ENCODE peak calls at places on chromosomes 5 and 9, in five cellular contexts. S is OCI-LY7, H is colonic mucosa, O is left lung, L is ovary. C is an unnamed sample.

GRCh38 chr9:123217148-123217585 is 51.2 kb downstream of the STRBP start:
- DNase-seq in O (no peak), S (no peak), L (no peak), H (no peak), C (no peak)

GRCh38 chr9:89418882-89419641 is 78.9 kb downstream of the SEMA4D start:
- DNase-seq in H (no peak), O (no peak), S (peak; percentile 78), L (no peak), C (peak; percentile 58)

GRCh38 chr9:37776328-37776727 is 8.5 kb downstream of the EXOSC3 start:
- DNase-seq in S (no peak), L (no peak), O (no peak), H (no peak), C (no peak)

GRCh38 chr5:14714706-14715105 is 50.2 kb downstream of the OTULIN start:
- DNase-seq in S (no peak), O (no peak), L (no peak), H (no peak), C (no peak)

GRCh38 chr5:147188200-147189108 is 46.4 kb upstream of the STK32A start:
- DNase-seq in O (no peak), L (peak; percentile 38), H (peak; percentile 58), S (peak; percentile 59), C (no peak)

GRCh38 chr5:173010547-173011464 is 27.2 kb downstream of the ATP6V0E1 start:
- DNase-seq in H (peak; percentile 37), O (no peak), S (no peak), L (no peak), C (no peak)

GRCh38 chr5:14472986-14473567 is 108.5 kb upstream of the OTULINL start:
- DNase-seq in O (no peak), H (no peak), L (no peak), S (no peak), C (no peak)

GRCh38 chr5:157761690-157762611 is 18.4 kb downstream of the LSM11 start:
- DNase-seq in L (no peak), S (peak; percentile 79), H (peak; percentile 39), O (no peak), C (no peak)

GRCh38 chr5:35857606-35858205 is 1.0 kb downstream of the IL7R start:
- DNase-seq in S (no peak), L (no peak), O (no peak), H (no peak), C (no peak)

GRCh38 chr9:93464395-93464794 is 11.0 kb upstream of the FAM120AOS start:
- DNase-seq in L (no peak), S (peak; percentile 74), H (no peak), O (no peak), C (no peak)

GRCh38 chr9:87889882-87890252 is 7.2 kb downstream of the SPATA31E1 start:
- DNase-seq in S (no peak), H (peak; percentile 15), L (no peak), O (peak; percentile 46), C (no peak)

GRCh38 chr5:115109388-115109787 is 60.3 kb downstream of the TRIM36 start:
- DNase-seq in O (no peak), H (no peak), S (no peak), L (no peak), C (no peak)

GRCh38 chr5:130995254-130995515 is 169.9 kb downstream of the HINT1 start:
- DNase-seq in L (no peak), O (peak; percentile 70), H (no peak), S (no peak), C (no peak)

GRCh38 chr9:114282926-114283325 is 40.0 kb upstream of the ORM1 start:
- DNase-seq in L (peak; percentile 31), O (no peak), S (no peak), H (no peak), C (no peak)

GRCh38 chr5:16884595-16884994 is 51.5 kb downstream of the MYO10 start:
- DNase-seq in O (no peak), S (no peak), L (no peak), H (no peak), C (no peak)

GRCh38 chr5:73591102-73591695 is 25.7 kb downstream of the UTP15 start:
- DNase-seq in L (no peak), H (peak; percentile 75), O (no peak), S (peak; percentile 77), C (no peak)

GRCh38 chr5:133353741-133354140 is 258.6 kb downstream of the FSTL4 start:
- DNase-seq in O (no peak), H (no peak), S (no peak), L (no peak), C (peak; percentile 4)
- TF ChIP-seq CTCF in O (no peak), H (no peak), S (no peak), L (no peak), C (no peak)

GRCh38 chr5:76413746-76414145 is 10.7 kb downstream of the IQGAP2 start:
- DNase-seq in S (no peak), H (no peak), O (no peak), L (no peak), C (no peak)

GRCh38 chr5:76419597-76419996 is 16.5 kb downstream of the IQGAP2 start:
- DNase-seq in H (no peak), L (no peak), S (no peak), O (no peak), C (no peak)

GRCh38 chr5:76415855-76416254 is 12.8 kb downstream of the IQGAP2 start:
- DNase-seq in O (no peak), L (no peak), H (no peak), S (no peak), C (no peak)

GRCh38 chr5:76412511-76412910 is 9.4 kb downstream of the IQGAP2 start:
- DNase-seq in H (no peak), O (no peak), S (no peak), L (no peak), C (no peak)

DNA sequence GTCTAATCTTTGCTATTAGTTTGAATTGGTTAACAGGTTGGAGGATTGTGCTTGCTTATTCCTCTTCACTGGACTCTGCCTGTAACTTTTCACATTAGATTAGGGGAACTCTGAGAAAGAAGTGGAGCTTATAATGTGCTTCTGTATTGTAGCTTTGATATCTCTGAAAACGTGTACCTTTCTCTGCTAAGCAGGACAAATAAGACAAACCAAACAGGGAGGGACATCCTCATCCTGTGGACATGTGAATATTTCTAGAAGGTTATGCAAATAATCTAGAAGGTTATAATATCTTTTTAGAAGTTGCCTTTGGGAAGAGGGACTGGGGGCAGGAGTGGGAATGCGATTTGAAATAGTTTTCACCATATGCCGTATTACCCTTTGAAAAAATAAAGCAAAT is 11.7 kb downstream of the IQGAP2 start:
- DNase-seq in O (no peak), H (no peak), S (no peak), L (no peak), C (no peak)
- TF ChIP-seq CTCF in O (no peak), H (no peak), S (no peak), L (no peak), C (no peak)

DNA sequence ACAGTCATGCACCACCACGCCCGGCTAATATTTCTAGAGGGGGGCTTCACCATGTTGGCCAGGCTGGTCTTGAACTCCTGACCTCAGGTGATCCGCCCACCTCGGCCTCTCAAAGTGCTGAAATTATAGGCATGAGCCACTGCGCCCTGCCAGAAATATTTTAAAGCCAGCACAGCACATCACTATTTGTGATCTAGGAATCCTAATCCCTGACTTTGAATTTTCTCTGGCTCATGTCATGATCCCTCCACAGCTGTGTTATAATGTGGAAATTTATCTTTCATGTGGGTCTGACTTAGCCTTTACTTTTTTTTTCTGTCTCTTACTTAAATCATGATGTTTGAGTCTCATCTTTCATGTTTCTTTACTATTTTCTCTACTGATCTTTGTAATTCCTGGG is 18.7 kb upstream of the ITGA1 start:
- DNase-seq in L (no peak), O (no peak), S (no peak), H (no peak), C (no peak)
- TF ChIP-seq CTCF in L (no peak), O (no peak), S (no peak), H (no peak), C (no peak)

GRCh38 chr5:36876389-36876964 is at the start of gene NIPBL:
- DNase-seq in L (peak; percentile 90), S (peak; percentile 93), H (peak; percentile 93), O (peak; percentile 96), C (peak; percentile 83)

GRCh38 chr5:36874465-36874864 is 2.1 kb upstream of the NIPBL start:
- DNase-seq in H (no peak), S (peak; percentile 31), L (no peak), O (no peak), C (no peak)

GRCh38 chr5:36875051-36875788 is 1.3 kb upstream of the NIPBL start:
- DNase-seq in O (peak; percentile 87), L (peak; percentile 64), H (peak; percentile 67), S (peak; percentile 63), C (peak; percentile 38)

GRCh38 chr5:36876965-36877666 is 547 bp downstream of the NIPBL start:
- DNase-seq in O (peak; percentile 92), S (peak; percentile 78), L (peak; percentile 80), H (peak; percentile 62), C (peak; percentile 60)

DNA sequence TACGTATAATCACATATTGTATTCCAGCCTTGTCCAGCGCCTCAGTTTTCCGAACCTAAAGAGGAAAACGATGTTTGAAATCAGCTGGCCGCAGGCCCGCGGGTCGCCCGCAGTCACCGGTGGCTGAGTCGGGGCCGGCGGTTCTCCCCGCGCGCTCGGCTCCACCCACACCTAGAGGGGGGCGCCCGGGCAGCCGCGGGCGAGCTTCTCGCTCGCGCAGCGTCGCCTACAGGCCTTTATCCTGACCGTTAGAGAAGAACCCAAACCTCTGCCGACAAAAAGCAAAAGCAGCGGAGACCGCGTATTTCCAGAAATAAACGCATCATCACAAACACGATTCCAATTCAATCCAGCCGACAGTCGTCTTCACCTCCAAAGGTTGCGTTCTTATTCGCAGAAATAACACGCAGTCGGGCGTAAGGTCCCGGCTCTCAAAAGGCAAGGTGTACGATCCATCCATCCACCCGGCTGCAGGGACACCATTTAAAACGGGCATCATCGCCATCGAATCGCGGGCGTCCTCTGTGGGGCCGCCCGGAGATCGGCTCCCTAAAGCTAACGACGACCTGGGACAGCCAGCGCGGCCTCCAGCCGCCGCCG is 680 bp upstream of the NIPBL start:
- DNase-seq in L (peak; percentile 86), O (peak; percentile 97), S (peak; percentile 87), H (peak; percentile 85), C (peak; percentile 75)
- TF ChIP-seq CTCF in L (peak; percentile 54), O (no peak), S (peak; percentile 74), H (no peak), C (peak; percentile 49)

DNA sequence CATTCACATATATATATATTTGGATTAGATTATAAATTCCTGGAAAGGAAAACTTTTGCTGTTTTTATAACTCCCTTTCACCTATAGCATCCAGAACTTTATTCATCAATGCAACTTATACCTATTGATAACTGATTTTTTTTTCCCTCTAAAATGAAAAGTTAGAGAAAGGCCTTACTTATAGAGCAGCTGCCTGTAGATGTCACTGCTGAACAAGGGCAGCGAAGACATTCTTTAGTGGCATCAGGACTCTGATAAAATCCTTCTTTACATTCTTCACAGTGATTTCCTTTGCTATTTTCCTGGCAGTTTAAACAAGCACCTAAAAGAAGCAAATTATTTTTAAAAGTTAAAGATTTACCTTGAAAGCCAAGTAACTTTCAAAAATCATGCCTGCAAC is 32.3 kb upstream of the CDK5RAP2 start:
- DNase-seq in L (no peak), O (no peak), S (peak; percentile 8), H (no peak), C (no peak)
- TF ChIP-seq CTCF in L (no peak), O (no peak), S (peak; percentile 70), H (no peak), C (no peak)

GRCh38 chr9:10045598-10045997 is 567.2 kb downstream of the PTPRD start:
- DNase-seq in L (no peak), O (no peak), H (no peak), S (peak; percentile 4), C (no peak)
- TF ChIP-seq CTCF in L (no peak), O (no peak), H (peak; percentile 14), S (peak; percentile 63), C (no peak)

C was measured in natural killer cell.